ENCODE peak calls at places on chromosome 15, in eight cellular contexts. Y, M, H, U, X, R, Q and Z are unnamed samples.
A peak's percentile ranks its signal among the peaks of the same experiment; 100 is the strongest.

GRCh38 chr15:34855397-34855796 is 60.0 kb upstream of the ACTC1 start:
- DNase-seq in M (peak; percentile 62), Y (no peak), U (no peak), Q (no peak), X (no peak), R (no peak), H (peak; percentile 80), Z (no peak)

GRCh38 chr15:74040115-74040850 is 42.1 kb downstream of the GOLGA6A start:
- DNase-seq in M (peak; percentile 81), Y (no peak), X (peak; percentile 80), H (peak; percentile 93), R (peak; percentile 73), Q (no peak), U (no peak), Z (peak; percentile 97)

GRCh38 chr15:39628821-39629220 is 47.9 kb downstream of the THBS1 start:
- DNase-seq in U (no peak), Y (no peak), R (no peak), Q (no peak), H (no peak), X (no peak), M (no peak), Z (no peak)

GRCh38 chr15:63559753-63560152 is 37.4 kb upstream of the FBXL22 start:
- DNase-seq in U (no peak), X (no peak), Q (no peak), H (no peak), M (no peak), Y (no peak), R (no peak), Z (no peak)

GRCh38 chr15:39589193-39589814 is 8.4 kb downstream of the THBS1 start:
- DNase-seq in H (peak; percentile 70), R (no peak), U (no peak), X (no peak), M (no peak), Y (no peak), Q (no peak), Z (no peak)

GRCh38 chr15:51749307-51749706 is 2.1 kb upstream of the TMOD2 start:
- DNase-seq in M (no peak), X (no peak), H (no peak), Y (no peak), U (no peak), Q (no peak), R (no peak), Z (no peak)

GRCh38 chr15:31469801-31470545 is 143.3 kb downstream of the KLF13 start:
- DNase-seq in X (no peak), H (no peak), R (no peak), M (no peak), U (no peak), Q (no peak), Y (no peak), Z (no peak)

GRCh38 chr15:57476533-57476975 is 100.2 kb downstream of the CGNL1 start:
- DNase-seq in Q (no peak), R (no peak), M (no peak), X (no peak), H (peak; percentile 53), U (no peak), Y (no peak), Z (peak; percentile 43)

GRCh38 chr15:89338036-89338435 is 3.4 kb upstream of the POLG start:
- DNase-seq in R (no peak), H (no peak), Q (no peak), Y (no peak), X (no peak), M (no peak), U (no peak), Z (no peak)

GRCh38 chr15:78944202-78944625 is 632 bp downstream of the CTSH start:
- DNase-seq in X (no peak), U (no peak), Q (no peak), R (peak; percentile 23), H (no peak), Y (no peak), M (no peak), Z (no peak)

GRCh38 chr15:59222106-59222505 is 15.5 kb downstream of the LDHAL6B start:
- DNase-seq in X (no peak), Y (no peak), Q (no peak), U (no peak), M (no peak), R (no peak), H (peak; percentile 85), Z (peak; percentile 82)

GRCh38 chr15:61750271-61751084 is 309.8 kb downstream of the VPS13C start:
- DNase-seq in R (no peak), X (no peak), H (no peak), M (no peak), Q (no peak), Y (no peak), U (no peak), Z (no peak)